ENCODE peak calls at places on chromosomes 12 and 14, in four cellular contexts. A, E, V and D are unnamed samples.
A peak's percentile ranks its signal among the peaks of the same experiment; 100 is the strongest.

GRCh38 chr12:54680374-54680773 is 32.2 kb upstream of the DCD start:
- DNase-seq in A (peak; percentile 77), E (no peak), V (peak; percentile 19), D (peak; percentile 25)

GRCh38 chr14:101196795-101197590 is 293.5 kb upstream of the RTL1 start:
- DNase-seq in A (no peak), E (no peak), V (no peak), D (peak; percentile 59)

GRCh38 chr14:80637726-80638619 is 303.6 kb downstream of the CEP128 start:
- DNase-seq in A (no peak), E (no peak), V (no peak), D (no peak)

GRCh38 chr12:69897744-69898143 is 72.7 kb downstream of the MYRFL start:
- DNase-seq in A (peak; percentile 55), E (no peak), V (no peak), D (no peak)

GRCh38 chr12:50927766-50928224 is 24.5 kb upstream of the HIGD1C start:
- DNase-seq in A (no peak), E (no peak), V (no peak), D (no peak)

GRCh38 chr14:103889313-103890051 is 38.8 kb upstream of the TDRD9 start:
- DNase-seq in A (no peak), E (no peak), V (peak; percentile 50), D (no peak)

GRCh38 chr12:3836641-3837040 is 36.6 kb downstream of the PARP11 start:
- DNase-seq in A (no peak), E (no peak), V (no peak), D (no peak)

GRCh38 chr12:113874999-113875561 is 91.0 kb downstream of the RBM19 start:
- DNase-seq in A (no peak), E (no peak), V (no peak), D (no peak)

GRCh38 chr14:68893566-68893965 is 85.5 kb downstream of the ACTN1 start:
- DNase-seq in A (no peak), E (no peak), V (no peak), D (no peak)

GRCh38 chr14:91867316-91867988 is at the start of gene TC2N:
- DNase-seq in A (no peak), E (no peak), V (no peak), D (no peak)

GRCh38 chr14:74135386-74135785 is 50.6 kb downstream of the LIN52 start:
- DNase-seq in A (no peak), E (no peak), V (no peak), D (no peak)

GRCh38 chr12:20109667-20110066 is 258.7 kb upstream of the PDE3A start:
- DNase-seq in A (peak; percentile 55), E (no peak), V (no peak), D (no peak)

GRCh38 chr12:120453977-120454376 is 7.7 kb downstream of the GATC start:
- DNase-seq in A (no peak), E (no peak), V (peak; percentile 45), D (no peak)

GRCh38 chr12:55797068-55797467 is 20.5 kb downstream of the SARNP start:
- DNase-seq in A (peak; percentile 30), E (no peak), V (peak; percentile 51), D (no peak)

GRCh38 chr14:95146079-95146771 is 11.1 kb downstream of the DICER1 start:
- DNase-seq in A (no peak), E (no peak), V (no peak), D (no peak)

DNA sequence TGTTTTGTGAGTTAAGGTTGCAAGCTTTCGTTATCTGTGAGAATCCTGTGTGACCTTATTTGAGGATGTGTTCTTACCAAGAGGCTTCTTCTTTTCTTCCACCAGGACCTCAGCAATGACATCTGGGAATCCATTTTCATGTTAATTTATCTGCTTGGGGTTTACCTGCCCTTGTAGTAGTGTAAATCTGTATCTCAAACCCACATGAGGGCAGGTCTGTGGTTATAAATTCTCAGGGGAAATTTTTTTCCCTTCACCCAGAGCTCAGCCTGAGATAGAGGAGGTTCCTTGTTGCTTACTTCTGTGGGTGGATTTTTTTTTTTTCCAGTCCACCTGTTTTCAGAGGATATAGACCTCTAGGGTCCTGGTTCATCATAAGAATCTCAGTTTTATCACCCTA is 70.8 kb downstream of the AKAP6 start:
- DNase-seq in A (no peak), E (peak; percentile 21), V (no peak), D (no peak)
- TF ChIP-seq SUZ12 in A (no peak), E (no peak), V (no peak), D (no peak)

DNA sequence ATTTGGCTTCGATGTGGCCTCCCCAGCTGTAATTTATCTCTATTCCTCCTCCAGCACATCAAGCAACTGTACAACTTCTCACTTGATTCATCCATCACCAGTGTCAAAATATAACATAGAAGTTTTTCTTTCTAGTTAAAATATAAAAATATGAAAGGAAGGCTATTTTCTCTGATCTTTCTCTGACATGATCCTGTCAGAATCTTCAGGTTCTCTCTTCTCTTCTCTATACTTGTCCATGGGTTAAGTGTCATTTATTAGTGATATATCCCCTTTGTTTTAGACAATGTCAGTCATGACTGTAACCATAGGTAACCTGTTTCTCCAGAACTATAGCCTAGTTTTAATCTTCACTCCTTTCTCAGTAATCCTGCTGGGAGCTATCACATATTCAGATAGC is 132.5 kb upstream of the G2E3 start:
- DNase-seq in A (no peak), E (no peak), V (no peak), D (no peak)
- H3K4me3 ChIP-seq in A (no peak overlapping the region), E (no peak overlapping the region), V (no peak overlapping the region), D (no peak overlapping the region)

GRCh38 chr12:105224399-105224798 is 11.6 kb downstream of the APPL2 start:
- DNase-seq in A (no peak), E (no peak), V (no peak), D (no peak)

GRCh38 chr12:105222726-105223357 is 13.1 kb downstream of the APPL2 start:
- DNase-seq in A (no peak), E (no peak), V (no peak), D (no peak)

GRCh38 chr12:105223358-105223840 is 12.6 kb downstream of the APPL2 start:
- DNase-seq in A (no peak), E (no peak), V (no peak), D (no peak)

GRCh38 chr12:105222326-105222655 is 13.7 kb downstream of the APPL2 start:
- DNase-seq in A (no peak), E (no peak), V (no peak), D (no peak)

DNA sequence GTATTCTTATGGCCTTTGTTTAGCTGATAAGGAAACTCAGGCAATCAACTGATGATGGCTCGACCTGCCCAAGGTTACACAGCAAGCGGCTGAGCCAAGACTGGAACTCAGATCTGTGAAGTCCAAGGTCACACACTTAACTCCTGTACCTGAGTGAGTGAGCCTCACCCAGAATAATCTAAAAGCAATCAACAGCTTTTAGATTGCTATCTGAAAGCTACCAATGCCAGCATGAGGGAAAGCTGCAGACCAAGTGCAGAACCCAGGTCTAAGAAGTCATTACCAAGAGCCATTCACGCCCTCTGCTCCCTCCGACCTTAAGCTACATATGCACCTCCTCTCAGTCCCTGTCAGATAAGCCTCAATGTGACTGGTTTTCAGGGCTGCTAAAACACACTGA is 12.1 kb downstream of the APPL2 start:
- DNase-seq in A (no peak), E (no peak), V (no peak), D (no peak)
- TF ChIP-seq SUZ12 in A (no peak), E (no peak), V (no peak), D (no peak)

GRCh38 chr12:104671407-104672095 is 214.8 kb downstream of the CHST11 start:
- DNase-seq in A (no peak), E (peak; percentile 88), V (peak; percentile 53), D (no peak)

GRCh38 chr12:104672096-104672445 is 215.3 kb downstream of the CHST11 start:
- DNase-seq in A (no peak), E (no peak), V (no peak), D (no peak)

GRCh38 chr12:104669057-104669770 is 212.5 kb downstream of the CHST11 start:
- DNase-seq in A (no peak), E (no peak), V (no peak), D (no peak)

GRCh38 chr12:104669851-104670337 is 213.1 kb downstream of the CHST11 start:
- DNase-seq in A (no peak), E (peak; percentile 53), V (no peak), D (no peak)

DNA sequence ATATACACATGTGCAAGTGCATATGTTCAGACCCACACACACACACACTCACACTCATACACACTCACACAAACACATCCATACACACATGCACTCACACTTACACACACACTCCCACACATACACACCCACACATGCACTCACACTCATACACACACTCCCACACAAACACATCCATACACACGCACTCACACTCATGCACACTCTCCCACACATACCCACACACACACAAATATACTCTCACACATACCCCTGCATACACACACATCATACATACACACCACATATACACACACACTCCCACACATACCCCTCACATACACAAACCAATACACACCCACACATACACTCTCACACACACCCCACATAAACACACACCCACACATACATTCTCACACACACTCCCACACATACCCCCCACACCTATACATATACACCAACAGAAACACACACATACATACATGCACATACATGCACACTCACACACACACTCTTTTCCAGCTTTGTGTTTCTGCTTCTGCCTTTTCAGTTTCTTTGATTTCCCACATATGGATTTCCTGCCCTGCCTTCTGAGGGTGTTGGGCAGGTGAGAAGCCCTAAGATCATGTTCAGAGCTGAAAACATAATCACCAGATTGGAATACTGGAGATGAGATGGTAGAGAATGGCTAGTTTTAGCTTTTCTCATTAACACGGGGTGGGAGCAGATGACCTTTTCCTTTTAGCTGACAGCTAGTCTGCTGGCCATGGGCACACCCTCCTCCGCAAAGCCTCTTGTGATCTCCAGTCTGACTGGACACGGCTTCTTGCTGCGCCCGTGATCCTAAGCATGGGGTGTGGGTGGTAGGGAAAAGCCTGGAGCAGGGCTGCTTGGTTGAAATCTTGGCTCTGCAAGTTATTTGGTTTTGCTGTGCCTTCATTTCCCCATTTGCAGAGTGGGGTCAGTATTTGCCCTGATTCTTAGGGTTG is 214.0 kb downstream of the CHST11 start:
- DNase-seq in A (no peak), E (peak; percentile 33), V (no peak), D (no peak)
- H3K4me3 ChIP-seq in A (no peak overlapping the region), E (peak overlapping the region; percentile 49), V (no peak overlapping the region), D (no peak overlapping the region)

GRCh38 chr12:131368073-131369071 is 342.5 kb upstream of the SFSWAP start:
- DNase-seq in A (no peak), E (no peak), V (no peak), D (no peak)
- TF ChIP-seq SUZ12 in A (no peak), E (no peak), V (no peak), D (no peak)

GRCh38 chr12:66678640-66679268 is at the start of gene GRIP1:
- DNase-seq in A (no peak), E (no peak), V (no peak), D (no peak)
- H3K4me3 ChIP-seq in A (no peak within 1 kb of the TSS), E (no peak within 1 kb of the TSS), V (no peak within 1 kb of the TSS), D (no peak within 1 kb of the TSS)

GRCh38 chr12:77229640-77230442 is 164.5 kb upstream of the E2F7 start:
- DNase-seq in A (peak; percentile 30), E (no peak), V (no peak), D (no peak)
- TF ChIP-seq SUZ12 in A (no peak), E (no peak), V (no peak), D (no peak)